ENCODE peak calls at places on chromosomes 11 and 22, in seven cellular contexts. H is CD4-positive, alpha-beta memory T cell; V is psoas muscle; F is stomach; J is cardiac muscle cell; B is GM23248; Z is heart left ventricle. N is an unnamed sample.

GRCh38 chr11:76655466-76656086 is 15.0 kb downstream of the LRRC32 start:
- DNase-seq in B (no peak), H (no peak), V (no peak), J (no peak), F (no peak), Z (no peak), N (peak; percentile 32)

GRCh38 chr11:16814410-16815046 is 76.1 kb downstream of the C11orf58 start:
- DNase-seq in J (no peak), B (no peak), Z (no peak), F (no peak), V (no peak), H (no peak), N (no peak)

GRCh38 chr11:12388171-12388570 is 10.8 kb downstream of the PARVA start:
- DNase-seq in H (no peak), J (no peak), V (no peak), B (no peak), Z (no peak), F (no peak), N (no peak)

GRCh38 chr11:71156301-71156700 is 96.1 kb downstream of the SHANK2 start:
- DNase-seq in B (no peak), Z (no peak), F (no peak), J (no peak), V (no peak), H (no peak), N (no peak)

GRCh38 chr11:32448232-32448631 is 12.9 kb upstream of the WT1 start:
- DNase-seq in F (peak; percentile 16), J (peak; percentile 72), B (no peak), V (no peak), Z (no peak), H (no peak), N (no peak)

GRCh38 chr11:114211444-114212122 is 84.6 kb upstream of the NNMT start:
- DNase-seq in F (no peak), V (no peak), Z (no peak), H (no peak), B (no peak), J (peak; percentile 70), N (no peak)

GRCh38 chr11:87417951-87418350 is 380.2 kb downstream of the TMEM135 start:
- DNase-seq in H (no peak), F (no peak), Z (no peak), B (no peak), V (no peak), J (no peak), N (no peak)

GRCh38 chr22:32018056-32018455 is 25.0 kb upstream of the SLC5A1 start:
- DNase-seq in F (no peak), H (no peak), B (no peak), J (no peak), V (no peak), Z (no peak), N (no peak)

GRCh38 chr11:42296910-42297309 is 837.5 kb upstream of the LRRC4C start:
- DNase-seq in H (no peak), Z (no peak), V (no peak), F (no peak), B (no peak), J (no peak), N (no peak)

GRCh38 chr22:17303840-17304779 is 65.2 kb upstream of the CECR2 start:
- DNase-seq in J (no peak), H (peak; percentile 68), Z (no peak), V (no peak), B (no peak), F (peak; percentile 21), N (no peak)

GRCh38 chr22:35963237-35963810 is 65.3 kb downstream of the RBFOX2 start:
- DNase-seq in F (no peak), Z (no peak), H (no peak), J (no peak), V (no peak), B (no peak), N (no peak)

GRCh38 chr11:12303431-12304149 is 73.8 kb upstream of the PARVA start:
- DNase-seq in V (no peak), B (peak; percentile 61), H (no peak), F (no peak), Z (no peak), J (no peak), N (no peak)

GRCh38 chr11:120551191-120551590 is 39.6 kb downstream of the GRIK4 start:
- DNase-seq in F (no peak), V (no peak), B (no peak), J (no peak), Z (no peak), H (no peak), N (no peak)

GRCh38 chr11:83140691-83141455 is 16.1 kb upstream of the PCF11 start:
- DNase-seq in Z (no peak), F (no peak), J (no peak), V (no peak), B (no peak), H (no peak), N (no peak)

GRCh38 chr11:65503923-65504670 is 5.3 kb downstream of the MALAT1 start:
- DNase-seq in F (no peak), B (peak; percentile 79), J (peak; percentile 55), H (peak; percentile 15), V (no peak), Z (no peak), N (no peak)

GRCh38 chr11:32307449-32307848 is 127.9 kb downstream of the WT1 start:
- DNase-seq in Z (no peak), J (no peak), B (no peak), V (no peak), H (no peak), F (no peak), N (no peak)

GRCh38 chr11:12170984-12171383 is 60.6 kb downstream of the MICAL2 start:
- DNase-seq in F (no peak), B (peak; percentile 87), H (no peak), J (no peak), V (peak; percentile 59), Z (peak; percentile 61), N (no peak)

GRCh38 chr22:36299295-36299694 is 46.4 kb downstream of the APOL1 start:
- DNase-seq in V (no peak), J (no peak), F (no peak), Z (no peak), H (no peak), B (no peak), N (no peak)

GRCh38 chr11:107704432-107704831 is 7.4 kb downstream of the SLN start:
- DNase-seq in B (peak; percentile 91), V (no peak), F (no peak), Z (no peak), H (no peak), J (no peak), N (no peak)

GRCh38 chr11:126862664-126863247 is 137.8 kb downstream of the KIRREL3 start:
- DNase-seq in Z (no peak), F (no peak), V (no peak), B (no peak), H (peak; percentile 17), J (peak; percentile 22), N (no peak)

GRCh38 chr11:129949976-129950318 is 52.7 kb downstream of the PRDM10 start:
- DNase-seq in V (no peak), F (no peak), B (no peak), J (no peak), Z (no peak), H (no peak), N (no peak)
- H3K27ac ChIP-seq in V (no peak overlapping the region), F (no peak overlapping the region), B (no peak overlapping the region), J (no peak overlapping the region), Z (peak overlapping the region; percentile 78), H (no peak overlapping the region), N (peak overlapping the region; percentile 68)

DNA sequence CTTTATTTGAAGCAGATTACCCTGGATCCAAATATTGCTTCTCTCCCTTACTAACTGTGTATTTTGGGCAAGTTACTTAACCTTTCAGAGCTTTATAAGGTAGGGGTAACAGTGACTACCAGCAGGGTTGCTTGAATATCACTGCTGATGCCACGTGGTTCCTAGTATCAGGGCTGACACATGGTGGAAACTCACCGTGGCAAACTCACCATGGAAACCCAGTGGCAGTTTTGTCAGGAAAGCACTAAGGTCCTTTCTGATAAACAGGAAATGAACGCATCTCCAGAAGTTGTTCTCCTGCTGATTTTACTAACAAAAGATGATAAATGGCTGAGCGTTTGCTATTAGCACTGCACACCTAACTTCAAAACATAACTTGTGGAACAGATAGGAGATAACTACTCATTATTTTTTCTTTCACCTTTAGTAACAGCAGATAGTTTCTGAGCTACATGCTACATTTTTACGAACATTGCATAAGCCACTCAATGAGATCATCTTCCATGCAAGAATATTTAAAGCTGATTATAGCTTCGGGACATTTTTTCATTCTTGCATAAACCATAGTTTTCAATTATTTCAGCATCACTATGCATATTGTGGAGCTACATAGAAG is 59.7 kb upstream of the RAG2 start:
- DNase-seq in J (no peak), Z (no peak), H (no peak), V (no peak), F (no peak), B (peak; percentile 18), N (no peak)
- H3K4me3 ChIP-seq in J (no peak overlapping the region), Z (no peak overlapping the region), H (no peak overlapping the region), V (no peak overlapping the region), F (no peak overlapping the region), B (no peak overlapping the region), N (no peak overlapping the region)

DNA sequence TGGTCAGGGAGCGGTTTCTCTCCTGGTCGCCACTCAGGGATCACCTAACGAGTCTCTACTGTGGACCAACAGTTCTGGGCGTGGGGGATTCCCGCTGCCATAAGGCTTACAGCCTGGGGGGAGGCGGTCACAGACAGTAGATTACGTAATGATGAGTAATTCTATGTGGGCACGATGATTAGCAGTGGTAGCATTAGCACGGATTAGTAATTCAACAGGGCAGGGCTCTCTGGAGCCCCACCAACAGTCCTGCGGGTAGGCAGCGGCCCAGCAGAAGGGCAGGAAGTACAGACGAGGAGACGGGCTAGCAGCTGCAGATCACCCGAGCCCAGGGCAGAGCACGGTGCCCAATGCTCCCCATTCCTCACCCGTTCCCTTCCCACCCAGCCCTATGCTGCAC is 3.6 kb downstream of the SHISAL1 start:
- DNase-seq in Z (no peak), F (no peak), V (peak; percentile 66), B (peak; percentile 99), J (no peak), H (no peak), N (peak; percentile 61)
- H3K27ac ChIP-seq in Z (no peak overlapping the region), F (peak overlapping the region; percentile 88), V (no peak overlapping the region), B (peak overlapping the region; percentile 61), J (no peak overlapping the region), H (no peak overlapping the region), N (no peak overlapping the region)

GRCh38 chr11:94767701-94768601 is at the start of gene AMOTL1:
- DNase-seq in B (peak; percentile 90), F (peak; percentile 71), J (peak; percentile 88), V (peak; percentile 94), H (no peak), Z (peak; percentile 91), N (peak; percentile 91)

GRCh38 chr11:94771390-94771789 is 3.2 kb downstream of the AMOTL1 start:
- DNase-seq in F (no peak), B (peak; percentile 42), Z (no peak), J (no peak), H (no peak), V (no peak), N (no peak)

GRCh38 chr11:94770563-94771120 is 2.5 kb downstream of the AMOTL1 start:
- DNase-seq in J (no peak), B (no peak), F (no peak), H (no peak), Z (no peak), V (no peak), N (no peak)

GRCh38 chr11:94768602-94769511 is 701 bp downstream of the AMOTL1 start:
- DNase-seq in F (peak; percentile 37), H (no peak), Z (peak; percentile 65), J (peak; percentile 51), B (peak; percentile 63), V (peak; percentile 55), N (peak; percentile 85)

DNA sequence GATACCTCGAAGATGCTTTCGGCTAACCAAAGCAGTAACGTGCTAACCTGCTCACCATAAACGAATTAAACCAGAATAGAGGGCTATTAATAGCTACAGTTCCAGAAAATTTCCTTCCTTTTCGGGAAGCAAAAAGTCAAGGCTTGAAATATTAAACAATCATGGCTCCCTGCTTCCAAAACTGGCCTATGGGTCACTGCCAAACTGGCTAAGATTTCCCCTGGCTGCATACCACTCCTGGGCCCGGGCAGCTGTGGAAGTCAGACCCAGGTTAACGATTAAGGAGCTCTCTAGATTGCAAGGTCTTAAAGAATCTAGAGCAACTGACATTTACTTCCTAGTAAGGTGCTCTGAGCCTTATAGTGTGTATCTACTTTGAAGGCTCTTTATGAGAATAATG is 1.7 kb downstream of the AMOTL1 start:
- DNase-seq in Z (no peak), J (no peak), V (peak; percentile 32), B (peak; percentile 51), F (no peak), H (no peak), N (peak; percentile 34)
- H3K4me3 ChIP-seq in Z (peak overlapping the region; percentile 80), J (peak overlapping the region; percentile 65), V (peak overlapping the region; percentile 99), B (peak overlapping the region; percentile 77), F (peak overlapping the region; percentile 78), H (no peak overlapping the region), N (peak overlapping the region; percentile 82)

N was measured in left lung.